ENCODE peak calls at places on chromosomes 7 and 10, in eight cellular contexts. V is RCC 7860; O is T follicular helper cell; E is psoas muscle; J is fibroblast of the aortic adventitia; M is cardiac fibroblast; Q is HEK293T; L is activated CD4-positive, alpha-beta T cell treated with anti-CD3 and anti-CD28 coated beads, Interleukin-2, amount 50 U/mL, for 4 hours. G is an unnamed sample.

GRCh38 chr7:5470167-5470532 is 46.5 kb upstream of the TNRC18 start:
- DNase-seq in V (no peak), O (no peak), E (no peak), J (no peak), M (no peak), Q (no peak), L (no peak), G (no peak)

GRCh38 chr7:16205481-16205880 is 215.9 kb downstream of the CRPPA start:
- DNase-seq in V (no peak), O (no peak), E (no peak), J (peak), M (no peak), Q (no peak), L (no peak), G (no peak)

GRCh38 chr7:142813262-142813661 is 41.6 kb upstream of the EPHB6 start:
- DNase-seq in V (no peak), O (no peak), E (no peak), J (peak), M (peak), Q (no peak), L (no peak), G (no peak)

GRCh38 chr10:86403183-86403797 is 36.7 kb upstream of the GRID1 start:
- DNase-seq in V (peak), O (no peak), E (no peak), J (no peak), M (no peak), Q (no peak), L (no peak), G (no peak)

GRCh38 chr7:70647801-70648491 is 484.0 kb upstream of the GALNT17 start:
- DNase-seq in V (peak), O (peak), E (no peak), J (no peak), M (no peak), Q (no peak), L (peak), G (no peak)

GRCh38 chr10:102814873-102815661 is 22.1 kb downstream of the CYP17A1 start:
- DNase-seq in V (no peak), O (no peak), E (peak), J (peak), M (peak), Q (no peak), L (no peak), G (peak)

GRCh38 chr7:128790297-128791037 is 1.3 kb upstream of the CCDC136 start:
- DNase-seq in V (no peak), O (no peak), E (no peak), J (no peak), M (no peak), Q (no peak), L (no peak), G (peak)

GRCh38 chr7:156892086-156892800 is 740 bp downstream of the LMBR1 start:
- DNase-seq in V (no peak), O (peak), E (peak), J (no peak), M (no peak), Q (peak), L (peak), G (peak)

GRCh38 chr10:33248638-33249037 is 85.8 kb downstream of the NRP1 start:
- DNase-seq in V (peak), O (peak), E (no peak), J (peak), M (peak), Q (no peak), L (no peak), G (no peak)

GRCh38 chr10:43931308-43931930 is 282.7 kb upstream of the ZNF32 start:
- DNase-seq in V (peak), O (no peak), E (no peak), J (peak), M (peak), Q (no peak), L (no peak), G (no peak)

GRCh38 chr10:42790835-42791234 is 8.2 kb downstream of the BMS1 start:
- DNase-seq in V (no peak), O (no peak), E (no peak), J (no peak), M (peak), Q (no peak), L (no peak), G (no peak)

GRCh38 chr10:30862486-30862885 is 169.2 kb downstream of the ZNF438 start:
- DNase-seq in V (peak), O (no peak), E (no peak), J (peak), M (peak), Q (no peak), L (no peak), G (no peak)

GRCh38 chr7:96942112-96942511 is 63.2 kb upstream of the DLX6 start:
- DNase-seq in V (no peak), O (no peak), E (no peak), J (no peak), M (no peak), Q (no peak), L (no peak), G (no peak)

GRCh38 chr7:46525876-46526275 is 604.8 kb upstream of the IGFBP3 start:
- DNase-seq in V (no peak), O (no peak), E (no peak), J (no peak), M (peak), Q (no peak), L (no peak), G (no peak)

GRCh38 chr7:106120500-106120899 is 8.4 kb upstream of the SYPL1 start:
- DNase-seq in V (no peak), O (no peak), E (no peak), J (no peak), M (no peak), Q (no peak), L (no peak), G (no peak)

GRCh38 chr10:7507887-7508726 is 97.3 kb upstream of the SFMBT2 start:
- DNase-seq in V (no peak), O (no peak), E (no peak), J (no peak), M (no peak), Q (no peak), L (no peak), G (no peak)

GRCh38 chr10:129094813-129095212 is 372.2 kb upstream of the MGMT start:
- DNase-seq in V (no peak), O (no peak), E (no peak), J (no peak), M (no peak), Q (no peak), L (no peak), G (no peak)

GRCh38 chr10:100746413-100746931 is 1.1 kb downstream of the PAX2 start:
- DNase-seq in V (no peak), O (no peak), E (no peak), J (no peak), M (no peak), Q (no peak), L (no peak), G (no peak)

GRCh38 chr10:32376780-32377179 is 29.8 kb upstream of the EPC1 start:
- DNase-seq in V (no peak), O (no peak), E (no peak), J (peak), M (peak), Q (no peak), L (no peak), G (no peak)

GRCh38 chr7:31101544-31101943 is 49.4 kb downstream of the ADCYAP1R1 start:
- DNase-seq in V (no peak), O (no peak), E (no peak), J (no peak), M (no peak), Q (no peak), L (no peak), G (no peak)

GRCh38 chr7:55245271-55245723 is 119.8 kb upstream of the LANCL2 start:
- DNase-seq in V (peak), O (no peak), E (no peak), J (peak), M (peak), Q (no peak), L (no peak), G (no peak)

GRCh38 chr7:105799677-105800076 is 76.7 kb downstream of the ATXN7L1 start:
- DNase-seq in V (no peak), O (no peak), E (no peak), J (no peak), M (no peak), Q (no peak), L (no peak), G (no peak)

GRCh38 chr10:59877191-59877671 is 29.1 kb downstream of the CCDC6 start:
- DNase-seq in V (no peak), O (no peak), E (no peak), J (no peak), M (peak), Q (no peak), L (no peak), G (no peak)

GRCh38 chr7:157136372-157136771 is 2.4 kb upstream of the UBE3C start:
- DNase-seq in V (peak), O (no peak), E (no peak), J (peak), M (peak), Q (no peak), L (no peak), G (no peak)

GRCh38 chr7:46752881-46753366 is 829.0 kb downstream of the TNS3 start:
- DNase-seq in V (peak), O (no peak), E (no peak), J (peak), M (peak), Q (no peak), L (no peak), G (no peak)

GRCh38 chr10:110914411-110914810 is 4.6 kb downstream of the BBIP1 start:
- DNase-seq in V (no peak), O (no peak), E (no peak), J (no peak), M (no peak), Q (no peak), L (no peak), G (no peak)

GRCh38 chr10:114729103-114729659 is 71.1 kb upstream of the ABLIM1 start:
- DNase-seq in V (no peak), O (no peak), E (no peak), J (no peak), M (no peak), Q (no peak), L (no peak), G (no peak)

GRCh38 chr10:5219262-5219661 is 22.6 kb downstream of the AKR1C4 start:
- DNase-seq in V (no peak), O (no peak), E (no peak), J (no peak), M (no peak), Q (no peak), L (no peak), G (no peak)

GRCh38 chr7:86407291-86407690 is 236.4 kb upstream of the GRM3 start:
- DNase-seq in V (no peak), O (no peak), E (no peak), J (no peak), M (no peak), Q (peak), L (no peak), G (no peak)

GRCh38 chr7:37234928-37235327 is 213.7 kb downstream of the ELMO1 start:
- DNase-seq in V (peak), O (peak), E (no peak), J (peak), M (peak), Q (peak), L (no peak), G (no peak)

GRCh38 chr10:122532601-122533266 is 27.8 kb upstream of the DMBT1 start:
- DNase-seq in V (no peak), O (no peak), E (no peak), J (no peak), M (no peak), Q (no peak), L (no peak), G (no peak)

GRCh38 chr7:89623018-89623672 is 531.1 kb upstream of the STEAP1 start:
- DNase-seq in V (peak), O (no peak), E (no peak), J (peak), M (peak), Q (peak), L (no peak), G (no peak)

GRCh38 chr7:148142660-148143248 is 447.8 kb upstream of the C7orf33 start:
- DNase-seq in V (peak), O (no peak), E (no peak), J (peak), M (peak), Q (peak), L (no peak), G (no peak)

GRCh38 chr7:39580150-39580874 is 14.1 kb downstream of the YAE1 start:
- DNase-seq in V (peak), O (peak), E (peak), J (peak), M (peak), Q (peak), L (peak), G (peak)